ENCODE peak calls at places on chromosomes 12 and 14, in seven cellular contexts. E is testis, S is K562, X is adrenal gland, R is spleen, U is A549, W is suprapubic skin. V is an unnamed sample. For H3K4me1, the result is how much of the 10 kb centered on the place peaks cover.

GRCh38 chr12:123085730-123086487 is 65.0 kb downstream of the PITPNM2 start:
- DNase-seq in X (peak), E (peak), S (no peak), R (peak), U (peak), W (no peak), V (peak)

GRCh38 chr14:48331421-48331820 is 656.0 kb upstream of the MDGA2 start:
- DNase-seq in E (no peak), R (no peak), W (no peak), S (no peak), X (no peak), U (no peak), V (no peak)

GRCh38 chr12:89326260-89327040 is 25.9 kb downstream of the DUSP6 start:
- DNase-seq in R (no peak), U (no peak), S (peak), E (no peak), X (peak), W (no peak), V (no peak)

GRCh38 chr14:45261209-45261608 is 8.2 kb upstream of the MIS18BP1 start:
- DNase-seq in S (no peak), U (no peak), W (no peak), R (no peak), X (no peak), E (no peak), V (no peak)

GRCh38 chr14:47993883-47994282 is 318.5 kb upstream of the MDGA2 start:
- DNase-seq in X (no peak), R (no peak), W (no peak), E (no peak), U (no peak), S (no peak), V (no peak)

GRCh38 chr12:63038361-63039100 is 103.6 kb upstream of the PPM1H start:
- DNase-seq in S (peak), X (no peak), E (no peak), R (no peak), W (no peak), U (no peak), V (no peak)

GRCh38 chr12:78204926-78205325 is 374.2 kb downstream of the NAV3 start:
- DNase-seq in X (no peak), R (no peak), U (no peak), W (no peak), E (no peak), S (no peak), V (no peak)

GRCh38 chr12:72511906-72512305 is 239.7 kb downstream of the TRHDE start:
- DNase-seq in X (no peak), U (no peak), E (no peak), S (no peak), W (no peak), R (no peak), V (no peak)

GRCh38 chr14:38143651-38144505 is 63.8 kb upstream of the SSTR1 start:
- DNase-seq in W (no peak), S (no peak), E (no peak), X (no peak), R (no peak), U (no peak), V (no peak)

GRCh38 chr12:6868211-6869048 is 1.1 kb downstream of the TPI1 start:
- DNase-seq in X (no peak), E (no peak), U (no peak), W (no peak), R (no peak), S (peak), V (no peak)

GRCh38 chr12:132354211-132354981 is 25.0 kb upstream of the GALNT9 start:
- DNase-seq in S (no peak), U (no peak), E (no peak), W (no peak), X (no peak), R (peak), V (no peak)

GRCh38 chr14:33539918-33540357 is 410.9 kb downstream of the EGLN3 start:
- DNase-seq in R (no peak), X (no peak), S (no peak), W (no peak), U (no peak), E (no peak), V (no peak)

GRCh38 chr12:114286145-114286544 is 119.8 kb downstream of the TBX5 start:
- DNase-seq in R (no peak), U (no peak), E (no peak), X (no peak), W (no peak), S (no peak), V (no peak)

GRCh38 chr14:76867536-76868452 is 41.6 kb downstream of the LRRC74A start:
- DNase-seq in E (no peak), X (peak), U (no peak), R (peak), W (no peak), S (no peak), V (no peak)

DNA sequence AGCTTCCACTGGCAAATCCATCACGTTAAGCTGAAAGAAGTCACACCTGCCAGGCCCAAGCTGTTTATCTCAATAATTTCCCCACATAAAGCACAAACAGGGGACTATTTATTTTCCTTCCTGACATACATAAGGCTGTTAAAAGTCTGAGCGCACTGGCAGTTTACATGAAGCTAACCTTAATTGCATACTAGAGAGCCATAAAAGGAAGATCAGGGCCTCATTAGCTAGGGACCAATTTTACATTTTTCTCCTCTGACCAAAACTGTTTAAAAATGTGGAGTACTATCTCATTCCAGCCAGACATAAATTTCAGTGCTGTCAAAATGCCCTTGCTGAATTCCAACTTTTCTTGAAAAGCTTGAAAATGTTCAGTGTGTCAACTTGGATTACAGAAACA is 270.7 kb downstream of the C12orf75 start:
- DNase-seq in S (no peak), R (no peak), X (no peak), W (no peak), E (no peak), U (no peak), V (no peak)
- TF ChIP-seq POLR2A in S (no peak), R (no peak), X (no peak), W (no peak), E (no peak), U (no peak), V (no peak)

DNA sequence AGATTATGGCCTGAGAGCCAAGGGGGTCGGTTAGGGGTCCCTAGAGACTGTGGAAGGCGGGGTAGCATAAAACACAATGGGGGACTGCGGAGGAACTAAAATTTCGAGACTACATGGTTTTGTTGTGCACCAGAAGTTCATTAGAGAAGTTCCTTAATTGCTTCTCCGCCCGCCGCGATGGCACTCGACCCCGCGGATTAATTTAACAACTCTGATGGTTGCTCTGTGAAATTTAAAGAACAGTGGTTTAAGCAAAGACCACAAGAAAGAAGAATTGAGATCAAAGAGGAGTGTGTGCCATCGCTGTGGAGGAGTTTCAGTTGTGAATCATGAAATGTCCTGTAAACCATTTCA is 1.4 kb upstream of the CCDC88C start:
- DNase-seq in R (no peak), S (no peak), X (no peak), E (no peak), U (no peak), W (no peak), V (no peak)
- H3K4me1 ChIP-seq in R (under half), S (under half), X (under half), E (under half), U (under half), W (under half), V (under half)

DNA sequence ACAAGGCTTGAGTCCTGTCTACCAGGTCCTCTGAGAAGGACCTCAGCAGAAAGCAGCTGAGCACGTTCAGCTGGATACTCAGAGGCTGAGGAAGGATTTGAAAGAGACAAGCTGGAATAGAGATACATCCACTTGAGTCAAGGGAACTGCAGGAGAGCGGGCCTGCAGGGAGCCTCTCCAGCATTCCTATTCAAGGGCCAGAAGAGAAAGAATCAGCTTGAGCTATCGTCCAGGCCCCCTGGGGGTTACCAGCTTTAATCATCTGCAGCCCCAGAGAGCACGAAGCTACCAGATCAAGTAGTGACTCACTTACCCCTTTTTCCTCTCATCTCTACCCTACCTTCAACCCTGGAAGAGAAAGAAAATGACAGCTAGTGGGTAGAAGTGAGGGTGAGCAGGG is 80.9 kb downstream of the NDUFA12 start:
- DNase-seq in X (no peak), U (no peak), R (no peak), E (no peak), W (no peak), S (no peak), V (no peak)
- H3K27ac ChIP-seq in X (no peak), U (no peak), R (no peak), E (no peak), W (no peak), S (no peak), V (no peak)

DNA sequence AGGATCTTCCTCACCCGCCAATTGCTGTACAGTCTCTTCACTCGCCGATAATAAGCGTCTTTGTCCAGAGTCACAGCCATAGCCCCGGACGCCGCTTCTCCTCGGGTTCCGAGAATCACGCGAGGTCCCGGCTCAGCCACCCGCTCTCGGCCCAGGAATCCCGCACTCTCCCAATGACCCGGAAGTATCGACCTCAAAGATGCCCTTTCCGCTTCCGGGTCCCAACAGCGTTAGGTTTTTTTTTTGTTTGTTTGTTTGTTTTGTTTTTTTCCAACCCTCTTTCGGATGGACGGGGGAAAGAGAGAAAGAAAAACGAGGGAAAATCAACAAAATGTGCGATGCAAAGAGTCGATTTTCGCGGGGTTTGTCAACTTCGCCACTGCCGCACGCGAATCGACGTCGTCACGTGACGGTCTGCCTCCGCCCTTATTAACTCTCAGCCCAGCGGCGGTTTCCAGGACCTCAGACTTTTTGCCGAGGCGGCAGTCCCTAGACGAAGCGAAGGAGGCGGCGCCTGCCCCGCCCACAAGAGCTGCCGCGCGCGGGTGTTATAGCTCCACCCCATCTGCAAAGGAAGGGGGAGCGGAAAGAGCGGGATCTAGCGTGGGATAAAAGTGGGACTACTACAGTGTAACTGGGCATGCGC is at the start of gene SUPT16H:
- DNase-seq in S (peak), X (peak), E (peak), U (peak), R (peak), W (peak), V (peak)
- TF ChIP-seq POLR2A in S (peak), X (no peak), E (no peak), U (peak), R (no peak), W (peak), V (no peak)

DNA sequence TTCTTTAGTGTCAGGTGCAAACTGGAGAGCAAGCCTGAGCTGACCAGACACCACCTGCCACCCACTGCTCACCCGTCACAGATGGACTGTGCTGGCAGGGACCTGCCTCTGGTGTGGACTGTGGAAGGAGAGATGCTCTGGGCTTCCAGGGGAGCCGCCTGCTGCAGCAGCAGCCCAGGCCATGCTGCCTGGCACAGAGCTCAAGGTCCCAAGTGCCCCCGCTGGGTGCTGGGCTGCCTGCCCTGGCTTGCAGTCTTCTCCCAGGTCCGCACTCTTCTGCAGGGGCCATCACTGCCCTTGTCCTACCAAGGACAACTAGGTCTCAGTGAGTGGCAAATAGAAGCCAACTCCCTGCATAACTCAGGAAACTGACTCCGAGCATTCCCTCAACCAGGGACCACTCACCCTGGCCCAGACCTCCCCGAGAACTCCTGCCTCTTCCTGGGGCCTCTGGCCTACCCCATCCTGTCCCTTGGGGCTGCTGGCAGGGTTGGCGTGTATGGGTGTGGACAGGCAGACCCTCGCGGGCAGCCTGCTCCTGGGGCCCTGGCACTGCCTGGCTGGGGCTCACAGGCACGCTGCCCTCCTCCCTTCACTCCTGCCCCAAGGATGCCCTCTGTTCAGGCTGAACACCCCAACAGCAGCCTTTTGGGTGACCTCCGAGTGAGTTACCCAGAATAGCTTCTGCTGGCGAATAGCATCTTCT is 9.3 kb downstream of the AMN start:
- DNase-seq in X (no peak), R (peak), U (no peak), S (no peak), E (no peak), W (no peak), V (no peak)
- H3K4me1 ChIP-seq in X (under half), R (under half), U (under half), S (under half), E (under half), W (under half), V (under half)